ENCODE peak calls at places on chromosomes 6 and 20, in six cellular contexts. I is K562, V is GM12878, X is HepG2, N is GM12892, K is H1. L is an unnamed sample.

GRCh38 chr6:161272600-161273355 is 1.1 kb downstream of the AGPAT4 start:
- DNase-seq in I (no peak), V (no peak), X (no peak), N (no peak), K (no peak), L (no peak)

GRCh38 chr20:25340380-25340779 is 50.3 kb downstream of the ABHD12 start:
- DNase-seq in I (no peak), V (no peak), X (no peak), N (no peak), K (no peak), L (no peak)

GRCh38 chr6:26250806-26251075 is 114.3 kb upstream of the BTN3A2 start:
- DNase-seq in I (no peak), V (no peak), X (no peak), N (no peak), K (no peak), L (no peak)

GRCh38 chr6:19964115-19964514 is 126.9 kb downstream of the ID4 start:
- DNase-seq in I (no peak), V (no peak), X (no peak), N (no peak), K (no peak), L (no peak)

GRCh38 chr6:150001295-150001990 is 23.9 kb downstream of the RAET1L start:
- DNase-seq in I (no peak), V (peak; percentile 67), X (no peak), N (no peak), K (no peak), L (no peak)

GRCh38 chr20:33668087-33668790 is 1.5 kb downstream of the ACTL10 start:
- DNase-seq in I (peak; percentile 58), V (no peak), X (no peak), N (peak; percentile 91), K (peak; percentile 92), L (no peak)

GRCh38 chr6:160030103-160030502 is 61.2 kb downstream of the IGF2R start:
- DNase-seq in I (no peak), V (no peak), X (no peak), N (no peak), K (no peak), L (no peak)

GRCh38 chr6:14274552-14275492 is 157.2 kb downstream of the CD83 start:
- DNase-seq in I (no peak), V (no peak), X (no peak), N (no peak), K (no peak), L (no peak)

GRCh38 chr20:48725589-48725991 is 102.2 kb downstream of the PREX1 start:
- DNase-seq in I (peak; percentile 50), V (no peak), X (no peak), N (no peak), K (no peak), L (no peak)

GRCh38 chr6:89208551-89208950 is 8.6 kb downstream of the GABRR1 start:
- DNase-seq in I (no peak), V (no peak), X (no peak), N (no peak), K (no peak), L (no peak)

GRCh38 chr20:13009682-13010406 is 1.1 kb downstream of the SPTLC3 start:
- DNase-seq in I (no peak), V (peak; percentile 77), X (peak; percentile 63), N (peak; percentile 3), K (no peak), L (peak; percentile 17)

GRCh38 chr6:133977983-133978895 is 25.2 kb downstream of the TBPL1 start:
- DNase-seq in I (no peak), V (no peak), X (no peak), N (no peak), K (no peak), L (no peak)

GRCh38 chr20:26209171-26209941 is 512.7 kb upstream of the ZNF337 start:
- DNase-seq in I (no peak), V (no peak), X (no peak), N (peak; percentile 50), K (peak; percentile 55), L (no peak)

GRCh38 chr20:49496043-49496442 is 13.6 kb upstream of the KCNB1 start:
- DNase-seq in I (no peak), V (no peak), X (no peak), N (no peak), K (no peak), L (no peak)

GRCh38 chr20:23918896-23919295 is 39.3 kb upstream of the CST5 start:
- DNase-seq in I (no peak), V (no peak), X (no peak), N (no peak), K (no peak), L (no peak)

GRCh38 chr6:150002710-150003109 is 22.6 kb downstream of the RAET1L start:
- DNase-seq in I (no peak), V (no peak), X (no peak), N (no peak), K (no peak), L (no peak)

GRCh38 chr6:140398076-140398475 is 1023.6 kb upstream of the CITED2 start:
- DNase-seq in I (no peak), V (no peak), X (no peak), N (no peak), K (no peak), L (no peak)

GRCh38 chr20:10622657-10623418 is 51.0 kb downstream of the JAG1 start:
- DNase-seq in I (no peak), V (no peak), X (no peak), N (no peak), K (no peak), L (no peak)

GRCh38 chr20:34985439-34986310 is 30.0 kb downstream of the MYH7B start:
- DNase-seq in I (no peak), V (no peak), X (no peak), N (no peak), K (no peak), L (no peak)

GRCh38 chr6:168039849-168040248 is 39.2 kb downstream of the FRMD1 start:
- DNase-seq in I (no peak), V (no peak), X (no peak), N (no peak), K (no peak), L (no peak)

GRCh38 chr6:100203391-100203790 is 209.4 kb upstream of the MCHR2 start:
- DNase-seq in I (no peak), V (no peak), X (no peak), N (no peak), K (no peak), L (no peak)
- TF ChIP-seq POLR2A in I (no peak), V (no peak), X (no peak), N (no peak), K (no peak), L (no peak)

GRCh38 chr6:124798942-124799496 is 163.2 kb upstream of the RNF217 start:
- DNase-seq in I (no peak), V (no peak), X (no peak), N (no peak), K (no peak), L (no peak)

GRCh38 chr6:124795879-124796838 is 166.1 kb upstream of the RNF217 start:
- DNase-seq in I (peak; percentile 32), V (no peak), X (no peak), N (no peak), K (peak; percentile 49), L (no peak)

GRCh38 chr6:124800222-124800621 is 162.0 kb upstream of the RNF217 start:
- DNase-seq in I (no peak), V (no peak), X (no peak), N (no peak), K (no peak), L (no peak)

DNA sequence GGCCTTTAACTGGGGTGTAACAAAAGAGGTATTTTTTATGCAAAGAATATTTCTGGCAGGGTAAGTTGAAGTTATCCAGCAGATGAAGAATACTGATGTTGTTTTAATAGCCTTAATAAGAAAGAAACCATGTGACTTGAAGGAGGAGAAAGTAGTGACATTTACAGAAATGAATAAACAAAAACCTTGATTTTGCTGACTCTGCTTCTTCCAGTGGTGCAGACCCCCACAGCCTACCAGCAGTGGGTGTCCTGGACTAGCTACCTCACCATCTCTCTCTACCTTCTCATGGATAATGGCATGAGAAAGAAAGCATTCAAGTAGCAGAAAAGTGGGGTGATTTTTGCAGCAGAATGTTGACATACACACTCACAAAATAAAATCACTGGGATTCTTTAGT is 162.6 kb upstream of the RNF217 start:
- DNase-seq in I (no peak), V (no peak), X (no peak), N (no peak), K (no peak), L (no peak)
- TF ChIP-seq TAF1 in I (no peak), V (no peak), X (no peak), N (no peak), K (no peak), L (no peak)

GRCh38 chr20:3405696-3406358 is 1.6 kb downstream of the DNAAF9 start:
- DNase-seq in I (no peak), V (no peak), X (peak; percentile 43), N (no peak), K (no peak), L (no peak)

GRCh38 chr20:3408251-3408637 is 775 bp upstream of the DNAAF9 start:
- DNase-seq in I (no peak), V (no peak), X (no peak), N (no peak), K (no peak), L (no peak)

GRCh38 chr20:3406481-3407425 is 716 bp downstream of the DNAAF9 start:
- DNase-seq in I (peak; percentile 19), V (no peak), X (peak; percentile 16), N (no peak), K (peak; percentile 50), L (no peak)

GRCh38 chr20:3409417-3409816 is 1.9 kb upstream of the DNAAF9 start:
- DNase-seq in I (no peak), V (no peak), X (no peak), N (no peak), K (no peak), L (no peak)

DNA sequence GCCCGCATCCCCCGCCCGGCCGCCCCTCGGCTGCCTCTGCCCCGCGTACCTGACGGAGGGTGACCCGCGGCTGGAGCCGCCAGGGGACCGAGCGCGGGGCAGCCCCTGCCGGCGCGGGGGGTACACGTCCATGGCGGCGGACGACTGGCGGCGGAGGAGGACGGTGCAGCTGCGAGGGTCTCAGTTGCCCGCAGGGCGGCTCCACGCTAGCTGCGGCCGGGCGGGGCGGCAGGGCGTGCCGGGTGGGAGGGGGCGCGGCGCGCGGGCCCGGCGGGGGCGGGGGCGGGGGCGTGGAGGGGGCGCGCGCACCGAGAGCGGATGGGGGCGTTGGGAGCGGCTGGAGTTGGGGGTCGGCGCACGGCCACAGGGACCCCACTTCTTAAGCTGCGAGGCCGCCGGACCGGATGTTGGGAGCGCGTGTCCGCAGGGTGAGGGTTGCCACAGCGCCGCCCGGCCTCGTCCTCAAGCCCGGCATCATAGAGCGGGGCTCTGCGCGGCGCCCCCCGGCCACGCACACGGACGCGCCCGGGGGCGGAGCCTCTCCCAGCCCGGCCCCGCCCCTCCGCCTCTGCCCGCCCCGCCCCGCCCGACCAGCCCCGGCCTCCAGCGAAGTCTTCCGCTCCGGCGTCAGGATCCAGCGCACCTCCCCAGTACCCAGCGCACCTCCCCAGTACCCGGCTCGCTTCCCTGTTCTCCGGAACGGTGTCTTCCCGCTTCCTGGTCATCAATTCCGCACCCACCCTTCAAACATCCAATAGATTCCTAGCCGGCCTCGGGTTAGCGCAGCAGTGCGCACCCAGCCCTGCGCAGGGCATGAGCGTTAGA is at the start of gene DNAAF9:
- DNase-seq in I (peak; percentile 92), V (no peak), X (peak; percentile 81), N (peak; percentile 72), K (peak; percentile 84), L (peak; percentile 81)
- TF ChIP-seq POLR2A in I (peak; percentile 50), V (peak; percentile 55), X (peak; percentile 81), N (no peak), K (peak; percentile 67), L (no peak)

DNA sequence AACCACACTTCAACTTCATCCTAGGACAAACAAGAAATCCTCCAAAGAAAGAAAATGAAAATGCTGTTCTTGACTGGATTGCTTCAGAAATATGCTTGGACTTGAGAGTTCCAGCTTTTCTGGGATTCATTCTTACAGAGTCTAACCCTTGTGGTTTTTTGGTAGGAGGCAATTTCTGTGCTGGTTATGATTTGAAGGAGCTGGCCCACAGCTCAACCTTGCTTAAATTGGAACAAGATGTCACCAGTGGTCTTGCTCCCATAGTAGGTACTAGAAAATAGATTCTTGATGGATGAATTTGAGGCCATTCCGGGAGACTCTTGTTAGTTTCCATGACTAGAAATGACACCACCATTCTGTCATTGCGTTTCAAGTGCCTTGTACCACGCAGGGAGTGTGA is 54.3 kb upstream of the BMP6 start:
- DNase-seq in I (no peak), V (no peak), X (no peak), N (no peak), K (no peak), L (no peak)
- TF ChIP-seq TAF1 in I (no peak), V (no peak), X (no peak), N (no peak), K (no peak), L (no peak)

L was measured in GM12891.